ENCODE peak calls at places on chromosomes 12 and 14, in nine cellular contexts. A, F, S, O, J, V, G, W and M are unnamed samples.

GRCh38 chr12:62977419-62977818 is 42.5 kb upstream of the PPM1H start:
- DNase-seq in V (no peak), F (no peak), G (no peak), S (no peak), A (no peak), J (peak), W (no peak), O (no peak), M (peak)

GRCh38 chr12:131093971-131094830 is 140.5 kb downstream of the ADGRD1 start:
- DNase-seq in V (peak), F (no peak), W (peak), G (no peak), S (no peak), O (no peak), A (no peak), J (no peak), M (no peak)

GRCh38 chr12:87428701-87429277 is 600.4 kb downstream of the C12orf50 start:
- DNase-seq in O (no peak), A (no peak), S (no peak), V (no peak), W (no peak), G (no peak), F (no peak), J (no peak), M (no peak)

GRCh38 chr14:73879027-73879426 is 7.6 kb upstream of the ZNF410 start:
- DNase-seq in S (no peak), J (no peak), O (no peak), V (no peak), G (no peak), F (no peak), A (no peak), W (no peak), M (no peak)

GRCh38 chr12:106301611-106302321 is 767 bp upstream of the TCP11L2 start:
- DNase-seq in G (peak), W (peak), V (peak), S (peak), A (peak), F (peak), O (peak), J (peak), M (no peak)

GRCh38 chr12:14216405-14217294 is 148.8 kb upstream of the ATF7IP start:
- DNase-seq in W (no peak), S (no peak), O (no peak), V (no peak), F (no peak), J (no peak), G (peak), A (peak), M (no peak)

GRCh38 chr14:103488071-103488470 is 34.6 kb downstream of the CKB start:
- DNase-seq in V (no peak), J (no peak), S (no peak), F (no peak), A (no peak), W (no peak), O (no peak), G (no peak), M (no peak)

GRCh38 chr14:86885280-86885679 is 1107.7 kb downstream of the GALC start:
- DNase-seq in F (no peak), V (no peak), A (no peak), J (no peak), S (no peak), W (no peak), G (no peak), O (no peak), M (no peak)

GRCh38 chr14:55255979-55256378 is 15.2 kb upstream of the FBXO34 start:
- DNase-seq in G (no peak), S (no peak), O (no peak), A (no peak), V (no peak), F (no peak), W (no peak), J (no peak), M (peak)